ENCODE peak calls at places on chromosomes 3 and 15, in seven cellular contexts. O is endodermal cell, D is ovary, H is lower lobe of right lung, Y is epithelial cell of esophagus, E is A549, N is astrocyte. U is an unnamed sample.

GRCh38 chr3:160016972-160017371 is 28.3 kb downstream of the IL12A start:
- DNase-seq in H (no peak), E (peak; percentile 19), D (no peak), Y (peak; percentile 8), O (no peak), N (peak; percentile 54), U (peak; percentile 49)

GRCh38 chr15:90291679-90292356 is 26.3 kb downstream of the NGRN start:
- DNase-seq in N (no peak), Y (peak; percentile 59), E (peak; percentile 71), O (peak; percentile 50), D (no peak), H (peak; percentile 54), U (no peak)

GRCh38 chr3:82525-82924 is 114.0 kb upstream of the CHL1 start:
- DNase-seq in E (no peak), Y (no peak), H (no peak), D (no peak), O (no peak), N (no peak), U (no peak)

GRCh38 chr3:168156479-168156878 is 60.8 kb upstream of the GOLIM4 start:
- DNase-seq in E (no peak), O (no peak), D (no peak), Y (no peak), H (no peak), N (no peak), U (no peak)

GRCh38 chr15:99734575-99734974 is 1.3 kb upstream of the LYSMD4 start:
- DNase-seq in O (no peak), D (no peak), E (no peak), N (no peak), Y (no peak), H (no peak), U (no peak)

GRCh38 chr3:29408676-29409075 is 127.8 kb downstream of the RBMS3 start:
- DNase-seq in O (no peak), H (no peak), N (peak; percentile 32), D (no peak), E (no peak), Y (no peak), U (peak; percentile 57)

GRCh38 chr15:62394079-62394478 is 229.0 kb upstream of the C2CD4B start:
- DNase-seq in H (no peak), N (no peak), E (no peak), D (no peak), O (no peak), Y (no peak), U (no peak)

GRCh38 chr3:11690863-11691833 is 47.4 kb upstream of the VGLL4 start:
- DNase-seq in O (peak; percentile 57), E (no peak), D (no peak), Y (peak; percentile 60), N (peak; percentile 71), H (no peak), U (peak; percentile 52)

GRCh38 chr3:13231781-13232515 is 158.7 kb upstream of the IQSEC1 start:
- DNase-seq in N (no peak), Y (no peak), H (no peak), E (no peak), D (no peak), O (no peak), U (no peak)

GRCh38 chr15:27487846-27488245 is 516.9 kb downstream of the GABRG3 start:
- DNase-seq in Y (no peak), H (no peak), N (no peak), E (no peak), O (no peak), D (no peak), U (no peak)

GRCh38 chr3:42746455-42747450 is 26.3 kb downstream of the CCDC13 start:
- DNase-seq in N (no peak), H (no peak), D (no peak), O (peak; percentile 43), E (no peak), Y (no peak), U (no peak)

DNA sequence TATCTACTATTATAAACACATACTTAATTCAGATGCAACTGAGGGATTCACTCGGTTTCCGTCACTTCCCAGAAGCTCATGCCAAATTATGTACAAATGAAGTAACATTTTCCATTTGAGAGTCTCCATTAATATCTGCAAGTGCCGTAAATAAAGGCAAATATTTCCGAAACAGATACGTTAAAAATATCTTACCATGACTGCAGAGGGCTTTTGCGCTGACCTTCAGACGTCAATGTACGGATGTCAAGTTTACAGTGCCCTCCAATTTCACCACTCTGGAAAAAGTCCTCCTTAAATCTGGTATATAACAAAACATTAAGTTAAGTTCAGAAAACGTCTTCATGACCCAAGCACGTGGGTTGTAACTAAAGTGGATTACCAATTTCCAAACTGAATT is 9.3 kb downstream of the EOGT start:
- DNase-seq in E (no peak), N (no peak), Y (no peak), H (no peak), D (no peak), O (no peak), U (no peak)
- TF ChIP-seq CTCF in E (no peak), N (no peak), Y (no peak), H (no peak), D (no peak), O (no peak), U (no peak)

DNA sequence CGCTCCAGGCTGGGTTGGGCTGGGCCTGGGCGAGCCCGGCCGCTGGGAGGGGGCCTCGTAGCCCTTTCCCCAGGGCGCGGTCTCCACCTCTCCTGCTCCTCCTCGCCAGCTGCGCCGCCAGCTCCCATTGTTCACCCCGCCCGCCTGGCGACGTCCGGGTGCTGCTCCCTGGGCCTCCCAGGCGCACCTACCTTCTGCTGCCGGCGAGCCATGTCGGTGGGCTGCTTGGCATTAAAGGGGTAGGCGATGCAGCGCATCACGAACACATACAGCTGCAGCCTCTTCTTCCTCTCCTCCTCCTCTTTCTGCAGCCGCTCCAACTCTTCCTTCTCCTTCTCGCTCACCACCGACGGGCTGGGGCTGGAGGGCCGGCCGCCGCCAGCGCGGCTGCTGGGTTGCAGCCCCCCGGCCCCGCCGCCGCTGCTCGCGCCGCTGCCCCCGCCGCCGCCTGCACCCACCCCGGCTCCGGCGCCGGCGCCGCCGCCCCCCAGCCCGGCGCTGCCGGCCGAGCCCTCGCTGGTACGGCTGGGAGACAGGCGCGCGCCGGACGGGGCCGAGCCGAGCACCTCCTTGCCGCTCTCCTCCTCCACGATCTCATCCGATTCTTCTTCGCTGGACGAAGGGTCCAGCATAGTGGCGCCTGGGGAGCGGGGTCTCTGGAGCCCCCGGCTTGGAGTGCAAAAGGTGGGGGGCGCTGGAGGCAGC is 666 bp downstream of the CADPS start:
- DNase-seq in O (no peak), Y (no peak), H (peak; percentile 17), E (no peak), D (no peak), N (no peak), U (no peak)
- H3K4me3 ChIP-seq in O (peak overlapping the region; percentile 90), Y (no peak overlapping the region), H (peak overlapping the region; percentile 47), E (peak overlapping the region; percentile 48), D (peak overlapping the region; percentile 32), N (peak overlapping the region; percentile 59), U (no peak overlapping the region)

DNA sequence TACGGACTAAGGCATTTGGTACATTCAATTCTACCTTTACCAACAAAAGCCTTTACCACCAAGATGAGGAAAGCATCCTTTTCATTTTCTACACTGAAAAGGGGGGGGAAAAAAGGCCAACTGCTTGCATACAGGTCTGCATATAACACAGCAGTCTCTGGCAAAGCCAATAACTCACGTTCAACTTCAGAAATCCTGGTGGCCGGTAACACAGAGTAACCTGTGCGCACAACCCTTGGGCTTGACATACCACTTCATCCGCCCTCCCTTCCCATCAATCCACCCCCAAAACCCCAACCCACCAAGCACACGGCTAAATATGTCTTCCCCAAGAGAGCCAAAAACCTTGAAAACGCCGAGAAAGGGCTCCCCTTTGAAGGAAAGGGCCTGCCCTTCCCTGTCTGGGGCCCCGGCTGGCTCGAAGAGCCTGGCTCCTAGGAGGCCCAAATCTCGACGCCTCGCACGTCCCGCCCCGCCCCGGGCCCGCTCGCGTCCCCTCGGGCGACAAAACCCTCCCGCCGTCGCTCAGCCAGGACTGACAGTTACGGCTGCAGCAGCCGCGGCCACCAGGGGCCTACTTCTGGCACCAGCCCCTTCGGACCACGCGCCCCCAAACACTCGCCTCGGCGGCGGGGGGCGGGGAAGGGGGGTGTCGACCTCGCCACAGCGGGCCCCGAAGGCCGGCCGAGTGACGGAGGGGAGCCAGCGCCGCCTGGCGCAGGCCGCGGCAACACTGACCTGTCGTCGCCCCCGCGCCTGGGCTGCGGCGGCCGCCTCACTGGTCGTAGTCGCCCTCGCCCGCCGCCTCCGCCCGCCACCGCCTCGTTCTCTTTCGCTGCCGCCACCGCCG is 848 bp downstream of the UBE3A start:
- DNase-seq in O (peak; percentile 85), Y (peak; percentile 53), E (peak; percentile 42), N (peak; percentile 10), D (peak; percentile 70), H (peak; percentile 77), U (peak; percentile 37)
- TF ChIP-seq CTCF in O (peak; percentile 65), Y (no peak), E (no peak), N (no peak), D (peak; percentile 10), H (peak; percentile 42), U (peak; percentile 30)

DNA sequence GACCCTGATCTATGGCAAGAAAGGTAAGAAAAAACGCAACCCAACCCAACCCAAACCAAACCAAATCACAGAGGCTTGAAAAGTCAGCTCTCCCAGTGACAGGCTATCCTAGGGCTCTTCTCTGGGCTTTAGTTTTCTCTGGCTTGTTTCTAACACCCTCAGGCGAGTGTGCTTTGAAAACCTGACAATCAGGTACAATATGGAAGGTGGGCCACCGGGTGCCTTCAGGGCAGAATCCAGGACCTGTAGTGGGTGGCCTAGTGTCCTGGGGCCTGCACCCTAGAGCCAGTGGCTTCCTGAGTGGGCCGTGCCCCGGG is 46.8 kb downstream of the BHLHE40 start:
- DNase-seq in O (no peak), D (no peak), Y (no peak), N (no peak), E (no peak), H (no peak), U (no peak)
- H3K4me3 ChIP-seq in O (no peak overlapping the region), D (peak overlapping the region; percentile 47), Y (no peak overlapping the region), N (no peak overlapping the region), E (peak overlapping the region; percentile 27), H (peak overlapping the region; percentile 58), U (peak overlapping the region; percentile 28)

GRCh38 chr3:30495172-30496124 is 111.0 kb upstream of the TGFBR2 start:
- DNase-seq in D (no peak), O (no peak), N (no peak), H (no peak), E (no peak), Y (no peak), U (no peak)

GRCh38 chr3:30500666-30501399 is 105.6 kb upstream of the TGFBR2 start:
- DNase-seq in D (no peak), N (no peak), E (no peak), Y (no peak), O (no peak), H (no peak), U (no peak)

GRCh38 chr3:30501526-30501925 is 104.9 kb upstream of the TGFBR2 start:
- DNase-seq in O (no peak), Y (no peak), H (no peak), E (no peak), D (no peak), N (no peak), U (no peak)

GRCh38 chr3:30496496-30496966 is 109.9 kb upstream of the TGFBR2 start:
- DNase-seq in Y (peak; percentile 56), O (no peak), E (no peak), D (no peak), N (peak; percentile 90), H (no peak), U (peak; percentile 70)

DNA sequence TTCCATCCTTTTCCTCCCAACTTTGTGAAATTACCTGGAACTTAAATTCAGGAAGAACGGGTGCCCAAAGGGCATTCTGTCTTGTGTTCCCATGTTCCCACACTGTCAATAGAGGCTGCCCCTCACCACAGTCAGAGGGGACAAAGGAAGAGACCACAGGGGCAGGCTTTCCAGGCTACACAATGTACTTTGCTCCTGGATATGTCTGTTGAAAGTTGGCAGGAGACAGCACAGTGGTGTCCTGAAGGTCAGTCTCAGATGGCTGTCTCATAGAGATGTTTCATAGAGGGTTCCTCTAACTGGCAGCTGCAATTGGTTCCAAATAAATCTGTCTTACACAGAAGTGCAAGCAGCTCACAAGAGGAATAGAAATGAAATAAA is 107.8 kb upstream of the TGFBR2 start:
- DNase-seq in D (no peak), E (no peak), Y (no peak), H (no peak), O (no peak), N (no peak), U (no peak)
- TF ChIP-seq CTCF in D (no peak), E (no peak), Y (no peak), H (no peak), O (no peak), N (no peak), U (no peak)